ENCODE peak calls at places on chromosomes 6 and 20, in five cellular contexts. One of them, this sample, is unnamed.

GRCh38 chr6:105282801-105283585 is 103.2 kb upstream of the POPDC3 start:
- DNase-seq in heart right ventricle: no peak
- DNase-seq in cardiac fibroblast: no peak
- DNase-seq in left ventricle myocardium inferior: no peak
- DNase-seq in heart left ventricle: no peak
- DNase-seq in this sample: no peak

GRCh38 chr6:162538643-162539064 is 188.9 kb downstream of the PRKN start:
- DNase-seq in left ventricle myocardium inferior: peak
- DNase-seq in heart right ventricle: peak
- DNase-seq in heart left ventricle: peak
- DNase-seq in cardiac fibroblast: peak
- DNase-seq in this sample: peak

GRCh38 chr20:3374296-3374695 is 33.2 kb downstream of the DNAAF9 start:
- DNase-seq in cardiac fibroblast: peak
- DNase-seq in heart left ventricle: no peak
- DNase-seq in left ventricle myocardium inferior: no peak
- DNase-seq in heart right ventricle: no peak
- DNase-seq in this sample: no peak

GRCh38 chr6:112929661-112930060 is 582.5 kb downstream of the RFPL4B start:
- DNase-seq in cardiac fibroblast: no peak
- DNase-seq in left ventricle myocardium inferior: no peak
- DNase-seq in heart right ventricle: no peak
- DNase-seq in heart left ventricle: no peak
- DNase-seq in this sample: no peak

GRCh38 chr6:57221936-57222683 is at the start of gene RAB23:
- DNase-seq in heart right ventricle: peak
- DNase-seq in left ventricle myocardium inferior: peak
- DNase-seq in cardiac fibroblast: peak
- DNase-seq in heart left ventricle: peak
- DNase-seq in this sample: peak

GRCh38 chr6:161272600-161273355 is 1.1 kb downstream of the AGPAT4 start:
- DNase-seq in left ventricle myocardium inferior: no peak
- DNase-seq in cardiac fibroblast: peak
- DNase-seq in heart left ventricle: no peak
- DNase-seq in heart right ventricle: no peak
- DNase-seq in this sample: no peak

GRCh38 chr6:5151955-5152401 is 66.8 kb downstream of the PPP1R3G start:
- DNase-seq in cardiac fibroblast: peak
- DNase-seq in left ventricle myocardium inferior: no peak
- DNase-seq in heart left ventricle: no peak
- DNase-seq in heart right ventricle: no peak
- DNase-seq in this sample: no peak

GRCh38 chr6:90467546-90467945 is 119.3 kb downstream of the MAP3K7 start:
- DNase-seq in cardiac fibroblast: no peak
- DNase-seq in heart right ventricle: no peak
- DNase-seq in left ventricle myocardium inferior: no peak
- DNase-seq in heart left ventricle: no peak
- DNase-seq in this sample: no peak

GRCh38 chr6:132070356-132070755 is 119.2 kb upstream of the CCN2 start:
- DNase-seq in cardiac fibroblast: no peak
- DNase-seq in heart right ventricle: no peak
- DNase-seq in left ventricle myocardium inferior: no peak
- DNase-seq in heart left ventricle: no peak
- DNase-seq in this sample: no peak

GRCh38 chr6:111548368-111548767 is 57.3 kb downstream of the TRAF3IP2 start:
- DNase-seq in heart right ventricle: no peak
- DNase-seq in heart left ventricle: no peak
- DNase-seq in left ventricle myocardium inferior: no peak
- DNase-seq in cardiac fibroblast: no peak
- DNase-seq in this sample: no peak

GRCh38 chr6:136014454-136015421 is 163.2 kb downstream of the PDE7B start:
- DNase-seq in left ventricle myocardium inferior: no peak
- DNase-seq in heart right ventricle: no peak
- DNase-seq in cardiac fibroblast: peak
- DNase-seq in heart left ventricle: peak
- DNase-seq in this sample: no peak

GRCh38 chr20:58906894-58907293 is 54.4 kb downstream of the GNAS start:
- DNase-seq in left ventricle myocardium inferior: no peak
- DNase-seq in heart right ventricle: no peak
- DNase-seq in cardiac fibroblast: peak
- DNase-seq in heart left ventricle: no peak
- DNase-seq in this sample: no peak
- H3K4me3 ChIP-seq in left ventricle myocardium inferior: peak
- H3K4me3 ChIP-seq in heart right ventricle: no peak
- H3K4me3 ChIP-seq in cardiac fibroblast: no peak
- H3K4me3 ChIP-seq in heart left ventricle: peak
- H3K4me3 ChIP-seq in this sample: peak

DNA sequence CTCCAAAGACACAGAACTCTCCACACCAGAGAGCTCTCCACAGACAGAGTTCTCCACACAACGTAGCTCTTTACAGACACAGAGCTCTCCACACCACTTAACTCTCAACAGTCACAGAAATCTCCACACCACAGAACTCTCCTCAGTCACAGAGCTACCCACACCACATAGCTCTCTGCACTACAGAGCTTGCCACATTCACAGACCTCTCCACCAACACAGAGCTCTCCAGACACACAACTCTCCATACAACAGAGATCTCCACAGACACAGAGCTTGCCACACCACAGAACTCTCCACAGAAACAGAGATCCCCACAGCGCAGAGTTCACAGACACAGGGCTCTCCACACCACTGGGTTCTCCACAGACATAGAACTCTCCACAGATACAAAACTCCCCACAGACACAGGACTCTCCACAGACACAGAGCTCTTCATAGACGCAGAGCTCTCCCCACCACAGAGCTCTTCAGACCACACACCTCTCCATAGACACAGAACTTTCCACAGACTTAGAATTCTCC is 52.5 kb downstream of the ERMARD start:
- DNase-seq in heart left ventricle: no peak
- DNase-seq in cardiac fibroblast: no peak
- DNase-seq in left ventricle myocardium inferior: no peak
- DNase-seq in heart right ventricle: no peak
- DNase-seq in this sample: no peak
- H3K4me3 ChIP-seq in heart left ventricle: no peak
- H3K4me3 ChIP-seq in cardiac fibroblast: no peak
- H3K4me3 ChIP-seq in left ventricle myocardium inferior: no peak
- H3K4me3 ChIP-seq in heart right ventricle: no peak
- H3K4me3 ChIP-seq in this sample: no peak

DNA sequence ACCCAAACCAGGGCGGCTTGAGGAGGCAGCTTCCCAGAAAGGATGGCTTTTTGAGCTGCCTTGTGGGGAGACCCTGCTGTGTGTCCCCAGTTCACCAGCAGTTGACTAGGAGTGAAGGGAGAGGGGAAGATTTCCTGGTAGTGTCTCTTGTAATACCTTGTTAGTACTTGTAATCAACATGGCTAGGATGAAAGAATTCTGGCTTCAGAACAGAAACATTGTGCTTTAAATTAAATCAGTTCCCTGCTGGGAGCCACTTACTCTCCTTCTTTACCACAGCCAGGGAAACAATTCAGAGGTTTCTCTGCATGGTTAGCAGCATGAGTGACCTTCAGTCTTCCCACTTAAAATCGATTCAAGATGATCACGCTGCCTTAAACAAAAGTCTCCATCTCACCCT is 525.4 kb upstream of the ID4 start:
- DNase-seq in cardiac fibroblast: no peak
- DNase-seq in heart left ventricle: no peak
- DNase-seq in heart right ventricle: no peak
- DNase-seq in left ventricle myocardium inferior: no peak
- DNase-seq in this sample: no peak
- H3K4me3 ChIP-seq in cardiac fibroblast: no peak
- H3K4me3 ChIP-seq in heart left ventricle: no peak
- H3K4me3 ChIP-seq in heart right ventricle: no peak
- H3K4me3 ChIP-seq in left ventricle myocardium inferior: no peak
- H3K4me3 ChIP-seq in this sample: no peak

GRCh38 chr6:75157336-75157735 is 48.5 kb downstream of the COL12A1 start:
- DNase-seq in heart left ventricle: no peak
- DNase-seq in left ventricle myocardium inferior: no peak
- DNase-seq in heart right ventricle: no peak
- DNase-seq in cardiac fibroblast: no peak
- DNase-seq in this sample: no peak

GRCh38 chr6:75158176-75158575 is 47.7 kb downstream of the COL12A1 start:
- DNase-seq in heart left ventricle: no peak
- DNase-seq in cardiac fibroblast: peak
- DNase-seq in heart right ventricle: no peak
- DNase-seq in left ventricle myocardium inferior: no peak
- DNase-seq in this sample: no peak

GRCh38 chr6:75155586-75155985 is 50.3 kb downstream of the COL12A1 start:
- DNase-seq in left ventricle myocardium inferior: no peak
- DNase-seq in heart right ventricle: no peak
- DNase-seq in cardiac fibroblast: no peak
- DNase-seq in heart left ventricle: no peak
- DNase-seq in this sample: no peak

GRCh38 chr6:75156186-75156878 is 49.5 kb downstream of the COL12A1 start:
- DNase-seq in left ventricle myocardium inferior: no peak
- DNase-seq in heart right ventricle: no peak
- DNase-seq in cardiac fibroblast: no peak
- DNase-seq in heart left ventricle: no peak
- DNase-seq in this sample: no peak

DNA sequence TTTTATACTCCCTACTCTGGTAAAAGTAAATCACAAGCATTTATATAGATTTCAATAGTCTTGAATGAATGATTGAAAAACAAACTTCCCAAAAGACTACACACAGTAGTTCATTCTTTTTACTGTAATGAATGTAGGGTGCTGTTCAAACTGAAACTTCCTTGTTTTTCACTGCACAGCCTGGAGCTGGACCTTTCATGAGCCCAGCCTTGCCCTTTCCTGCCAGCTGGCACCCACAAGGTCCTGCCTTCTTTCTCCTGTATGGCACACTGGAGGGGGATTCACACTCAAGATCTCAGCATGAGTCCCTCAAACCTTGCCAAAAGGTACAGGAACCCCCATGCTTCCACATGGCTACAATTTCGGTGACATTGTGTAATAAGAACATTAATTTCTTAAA is 50.9 kb downstream of the COL12A1 start:
- DNase-seq in left ventricle myocardium inferior: no peak
- DNase-seq in cardiac fibroblast: no peak
- DNase-seq in heart left ventricle: no peak
- DNase-seq in heart right ventricle: no peak
- DNase-seq in this sample: no peak
- H3K4me3 ChIP-seq in left ventricle myocardium inferior: no peak
- H3K4me3 ChIP-seq in cardiac fibroblast: no peak
- H3K4me3 ChIP-seq in heart left ventricle: no peak
- H3K4me3 ChIP-seq in heart right ventricle: no peak
- H3K4me3 ChIP-seq in this sample: no peak

GRCh38 chr20:16111853-16112412 is 461.3 kb downstream of the KIF16B start:
- DNase-seq in left ventricle myocardium inferior: no peak
- DNase-seq in cardiac fibroblast: no peak
- DNase-seq in heart left ventricle: no peak
- DNase-seq in heart right ventricle: no peak
- DNase-seq in this sample: no peak
- H3K4me3 ChIP-seq in left ventricle myocardium inferior: no peak
- H3K4me3 ChIP-seq in cardiac fibroblast: no peak
- H3K4me3 ChIP-seq in heart left ventricle: no peak
- H3K4me3 ChIP-seq in heart right ventricle: no peak
- H3K4me3 ChIP-seq in this sample: no peak

DNA sequence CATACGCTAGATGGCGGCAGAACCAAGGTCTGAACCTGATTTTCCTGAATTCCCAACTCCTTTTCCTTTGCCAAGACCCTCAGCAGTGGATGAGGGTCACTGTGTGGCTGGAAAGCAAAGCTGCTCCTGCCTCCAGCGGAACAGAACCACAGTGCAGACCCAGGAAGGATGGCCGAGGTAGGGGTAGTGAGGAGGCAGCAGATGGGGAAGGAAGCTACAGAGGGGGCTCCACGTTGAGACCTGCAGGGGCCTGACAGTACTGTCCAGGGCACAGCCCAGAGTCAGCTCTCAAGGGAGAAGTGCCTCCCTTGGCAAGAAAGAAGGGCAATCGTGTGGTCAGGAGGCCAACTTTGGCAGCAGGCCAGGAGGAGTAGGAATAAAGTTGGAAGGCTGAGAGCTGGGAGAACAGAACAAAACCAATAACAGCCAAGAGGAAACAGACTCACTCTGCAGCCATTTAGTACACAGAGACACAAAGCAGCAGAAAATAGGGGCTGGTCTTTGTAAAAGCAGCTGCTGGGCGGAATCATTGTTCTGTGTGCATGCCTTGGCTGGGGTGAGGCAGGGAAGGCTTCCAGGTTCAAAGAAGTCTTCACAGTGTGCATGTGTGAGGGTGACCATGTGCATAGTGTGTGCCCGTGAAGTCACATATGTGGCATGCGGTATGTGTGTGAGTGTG is 3.1 kb downstream of the GABRR2 start:
- DNase-seq in left ventricle myocardium inferior: peak
- DNase-seq in cardiac fibroblast: peak
- DNase-seq in heart left ventricle: peak
- DNase-seq in heart right ventricle: peak
- DNase-seq in this sample: peak
- H3K4me3 ChIP-seq in left ventricle myocardium inferior: peak
- H3K4me3 ChIP-seq in cardiac fibroblast: peak
- H3K4me3 ChIP-seq in heart left ventricle: peak
- H3K4me3 ChIP-seq in heart right ventricle: no peak
- H3K4me3 ChIP-seq in this sample: no peak

GRCh38 chr6:138567052-138567451 is 67.8 kb upstream of the NHSL1 start:
- DNase-seq in heart left ventricle: no peak
- DNase-seq in left ventricle myocardium inferior: no peak
- DNase-seq in heart right ventricle: no peak
- DNase-seq in cardiac fibroblast: no peak
- DNase-seq in this sample: no peak

GRCh38 chr6:138569970-138570715 is 70.8 kb upstream of the NHSL1 start:
- DNase-seq in heart right ventricle: no peak
- DNase-seq in left ventricle myocardium inferior: no peak
- DNase-seq in cardiac fibroblast: no peak
- DNase-seq in heart left ventricle: no peak
- DNase-seq in this sample: no peak

GRCh38 chr6:138569554-138569953 is 70.3 kb upstream of the NHSL1 start:
- DNase-seq in heart right ventricle: no peak
- DNase-seq in left ventricle myocardium inferior: no peak
- DNase-seq in cardiac fibroblast: no peak
- DNase-seq in heart left ventricle: no peak
- DNase-seq in this sample: no peak

GRCh38 chr6:138570716-138571020 is 71.4 kb upstream of the NHSL1 start:
- DNase-seq in left ventricle myocardium inferior: no peak
- DNase-seq in heart right ventricle: no peak
- DNase-seq in heart left ventricle: no peak
- DNase-seq in cardiac fibroblast: no peak
- DNase-seq in this sample: no peak

DNA sequence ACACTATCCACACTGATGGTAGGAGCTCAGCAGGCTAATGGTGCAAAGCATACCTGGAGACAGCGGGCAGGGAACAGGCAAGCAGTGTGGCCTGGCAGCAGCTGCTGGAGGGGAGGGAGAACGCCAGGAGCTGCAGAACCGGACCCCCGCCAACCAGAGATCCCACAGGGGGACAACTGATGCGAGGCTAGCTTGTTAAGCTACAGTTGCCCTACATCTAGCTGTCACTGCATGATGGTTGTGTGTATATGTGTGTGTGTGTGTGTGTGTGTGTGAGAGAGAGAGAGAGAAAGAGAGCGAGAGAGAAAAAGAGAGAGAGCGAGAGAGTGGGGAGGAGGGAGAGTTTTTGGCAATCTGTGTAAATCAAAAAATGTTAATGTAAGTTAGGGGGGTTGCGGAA is 69.7 kb upstream of the NHSL1 start:
- DNase-seq in left ventricle myocardium inferior: no peak
- DNase-seq in cardiac fibroblast: no peak
- DNase-seq in heart right ventricle: no peak
- DNase-seq in heart left ventricle: no peak
- DNase-seq in this sample: no peak
- H3K4me3 ChIP-seq in left ventricle myocardium inferior: no peak
- H3K4me3 ChIP-seq in cardiac fibroblast: no peak
- H3K4me3 ChIP-seq in heart right ventricle: no peak
- H3K4me3 ChIP-seq in heart left ventricle: no peak
- H3K4me3 ChIP-seq in this sample: no peak

GRCh38 chr6:157552171-157552747 is 171.3 kb downstream of the ZDHHC14 start:
- DNase-seq in heart right ventricle: no peak
- DNase-seq in cardiac fibroblast: no peak
- DNase-seq in left ventricle myocardium inferior: no peak
- DNase-seq in heart left ventricle: no peak
- DNase-seq in this sample: no peak
- H3K4me3 ChIP-seq in heart right ventricle: no peak
- H3K4me3 ChIP-seq in cardiac fibroblast: no peak
- H3K4me3 ChIP-seq in left ventricle myocardium inferior: no peak
- H3K4me3 ChIP-seq in heart left ventricle: no peak
- H3K4me3 ChIP-seq in this sample: no peak

This sample was measured in psoas muscle.